ENCODE peak calls at places on chromosomes 5 and 9, in seven cellular contexts. V is RWPE1, F is AG10803, Z is astrocyte of the spinal cord, T is GM06990, Q is psoas muscle, D is nephron progenitor cell. Y is an unnamed sample.

GRCh38 chr5:1479066-1479465 is 33.8 kb upstream of the SLC6A3 start:
- DNase-seq in Z (no peak), D (no peak), F (no peak), Q (peak), T (no peak), V (no peak), Y (no peak)

GRCh38 chr5:156121234-156121633 is 205.7 kb upstream of the SGCD start:
- DNase-seq in Q (no peak), F (peak), V (no peak), T (no peak), D (no peak), Z (peak), Y (no peak)

GRCh38 chr9:8338249-8338721 is 538.7 kb upstream of the DMAC1 start:
- DNase-seq in F (no peak), V (no peak), Q (no peak), D (no peak), Z (peak), T (no peak), Y (no peak)

GRCh38 chr5:142295084-142295758 is 29.6 kb downstream of the SPRY4 start:
- DNase-seq in D (peak), T (no peak), F (no peak), V (no peak), Q (no peak), Z (peak), Y (no peak)

GRCh38 chr9:128420060-128420650 is 502 bp upstream of the CERCAM start:
- DNase-seq in Z (peak), D (peak), T (peak), V (peak), Q (peak), F (peak), Y (no peak)

GRCh38 chr5:98301567-98301966 is 471.9 kb upstream of the RGMB start:
- DNase-seq in Z (no peak), V (no peak), Q (no peak), F (peak), D (no peak), T (no peak), Y (no peak)

GRCh38 chr9:116187570-116188170 is 34.1 kb downstream of the PAPPA start:
- DNase-seq in T (peak), V (no peak), D (no peak), Z (no peak), F (no peak), Q (no peak), Y (no peak)

GRCh38 chr9:21110708-21111576 is 30.7 kb downstream of the IFNW1 start:
- DNase-seq in T (peak), F (peak), Q (no peak), Z (peak), D (peak), V (peak), Y (no peak)

GRCh38 chr5:1523793-1524480 is at the start of gene LPCAT1:
- DNase-seq in D (peak), F (peak), V (peak), Z (peak), Q (peak), T (peak), Y (peak)

DNA sequence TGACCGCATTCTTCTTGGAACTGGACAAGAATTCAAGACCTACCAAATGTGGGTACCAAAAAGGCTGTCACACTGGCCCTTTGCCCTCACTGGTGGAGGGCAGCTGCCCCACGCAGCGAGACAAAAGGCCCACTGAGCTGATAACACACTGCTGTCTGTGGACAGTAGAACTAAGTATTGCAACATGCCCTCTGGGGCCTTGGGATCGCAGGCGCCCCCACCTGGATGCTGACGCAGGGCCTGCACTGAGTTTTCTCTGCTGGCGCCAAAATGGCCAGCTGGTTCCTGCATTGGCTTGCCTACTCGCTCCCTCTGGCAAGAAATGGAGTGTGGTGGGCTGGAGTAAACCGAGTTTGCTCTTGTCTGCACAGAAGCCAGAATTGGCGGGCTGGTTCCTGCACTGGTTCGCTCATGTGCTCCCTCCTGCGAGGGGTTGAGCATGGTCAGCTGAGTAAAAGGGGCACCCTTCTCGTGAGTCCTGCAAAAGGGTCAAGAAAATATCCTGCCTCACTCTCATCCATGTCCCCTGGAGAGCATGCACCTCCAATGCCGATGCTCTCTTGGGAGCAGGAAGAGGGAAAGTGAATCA is 55.7 kb downstream of the NXNL2 start:
- DNase-seq in D (no peak), F (no peak), V (no peak), Q (no peak), T (no peak), Z (no peak), Y (no peak)
- TF ChIP-seq CTCF in D (no peak), F (peak), V (no peak), Q (no peak), T (peak), Z (peak), Y (no peak)

GRCh38 chr5:102583663-102584062 is 84.9 kb upstream of the SLCO6A1 start:
- DNase-seq in T (no peak), Z (peak), V (peak), Q (no peak), F (peak), D (no peak), Y (no peak)
- TF ChIP-seq CTCF in T (peak), Z (no peak), V (peak), Q (peak), F (peak), D (peak), Y (peak)

GRCh38 chr5:10233011-10233410 is 16.7 kb downstream of the ATPSCKMT start:
- DNase-seq in T (no peak), Z (no peak), F (no peak), V (no peak), D (no peak), Q (no peak), Y (no peak)

GRCh38 chr5:10232386-10232785 is 17.3 kb downstream of the ATPSCKMT start:
- DNase-seq in V (no peak), Z (no peak), D (no peak), F (no peak), T (no peak), Q (no peak), Y (no peak)

GRCh38 chr5:10228288-10228687 is 21.4 kb downstream of the ATPSCKMT start:
- DNase-seq in D (no peak), T (no peak), F (no peak), Q (no peak), Z (no peak), V (no peak), Y (no peak)

GRCh38 chr5:10227396-10227795 is 22.3 kb downstream of the ATPSCKMT start:
- DNase-seq in F (peak), T (no peak), V (no peak), D (no peak), Z (peak), Q (no peak), Y (no peak)

GRCh38 chr5:10229306-10230048 is 20.2 kb downstream of the ATPSCKMT start:
- DNase-seq in V (no peak), F (peak), D (no peak), Z (peak), Q (no peak), T (no peak), Y (no peak)
- TF ChIP-seq CTCF in V (no peak), F (peak), D (no peak), Z (peak), Q (no peak), T (no peak), Y (no peak)

DNA sequence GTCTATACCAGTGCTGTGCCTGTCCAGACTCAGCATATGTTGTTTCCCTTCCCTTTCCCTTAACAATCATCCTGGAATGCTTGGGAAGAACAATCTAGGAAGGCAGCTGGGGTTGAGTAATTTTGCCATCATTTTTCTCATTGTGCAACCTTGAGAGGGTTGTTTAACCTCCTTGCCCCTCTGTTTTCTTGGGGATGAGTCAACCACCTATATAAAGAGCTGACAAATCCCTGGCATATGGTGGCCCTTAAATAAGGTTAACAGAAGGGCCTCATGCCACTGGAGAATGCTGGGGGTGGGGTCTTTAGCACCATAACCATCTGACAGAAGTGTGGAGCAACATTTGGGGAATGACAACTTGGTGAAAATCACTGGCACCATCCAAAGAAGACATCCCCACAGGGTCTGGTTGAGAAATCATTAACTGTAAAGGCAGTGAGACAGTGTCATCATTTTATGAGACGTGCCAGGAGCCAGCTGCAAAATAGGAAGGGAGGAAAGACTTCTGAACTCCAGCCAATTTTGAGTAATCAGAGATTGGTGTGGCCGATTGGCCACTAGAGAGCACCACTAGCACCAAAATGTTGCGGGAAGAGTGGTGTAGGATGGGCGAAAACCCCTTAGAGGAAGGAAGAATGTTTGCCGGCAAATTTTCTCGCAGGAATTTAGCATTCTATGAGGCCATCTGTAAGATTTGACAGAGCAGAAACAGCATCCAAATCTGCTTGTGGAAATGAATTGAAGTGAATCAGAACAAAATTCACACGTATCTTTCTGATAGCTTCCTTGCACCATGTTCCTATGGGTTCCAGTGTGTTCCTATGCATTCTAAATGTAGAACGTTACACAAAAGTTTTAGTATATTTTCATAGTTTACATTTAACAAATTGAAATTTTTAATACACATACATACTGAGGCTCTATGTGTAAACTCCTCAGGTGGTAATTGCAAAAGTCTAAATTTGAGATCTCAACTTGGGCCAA is 113.8 kb downstream of the MSX2 start:
- DNase-seq in V (peak), F (peak), T (no peak), Q (peak), D (no peak), Z (peak), Y (no peak)
- TF ChIP-seq CTCF in V (no peak), F (peak), T (no peak), Q (peak), D (peak), Z (no peak), Y (no peak)

GRCh38 chr5:75040973-75041372 is 11.4 kb downstream of the GCNT4 start:
- DNase-seq in T (no peak), F (peak), V (no peak), Z (no peak), D (no peak), Q (no peak), Y (no peak)

GRCh38 chr5:75034137-75034739 is 18.1 kb downstream of the GCNT4 start:
- DNase-seq in D (no peak), Z (no peak), Q (no peak), V (no peak), T (no peak), F (no peak), Y (no peak)

GRCh38 chr5:75042511-75042910 is 9.8 kb downstream of the GCNT4 start:
- DNase-seq in Q (no peak), D (no peak), V (no peak), F (no peak), T (no peak), Z (peak), Y (no peak)

GRCh38 chr5:75031366-75031765 is 21.0 kb downstream of the GCNT4 start:
- DNase-seq in T (no peak), Z (no peak), V (no peak), D (no peak), F (no peak), Q (no peak), Y (no peak)

DNA sequence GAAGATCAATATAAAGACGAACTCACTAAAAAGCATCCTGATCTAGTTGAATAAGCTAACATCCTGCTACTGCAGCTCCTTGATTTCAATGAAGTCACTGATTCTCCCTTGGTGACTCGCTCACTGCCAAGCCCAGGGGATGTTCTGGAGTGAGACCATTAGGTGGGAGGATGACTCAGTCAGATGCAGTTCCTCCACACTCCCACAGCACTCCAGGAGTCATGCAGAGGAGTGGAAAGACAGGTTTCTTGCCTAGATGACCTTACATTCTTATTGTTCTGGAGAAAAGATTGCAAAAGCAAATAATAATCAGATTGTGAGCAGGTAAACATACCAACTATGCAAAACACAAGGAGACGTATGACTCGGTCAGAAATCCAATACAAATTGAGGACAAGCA is 15.3 kb downstream of the GCNT4 start:
- DNase-seq in F (peak), T (no peak), D (no peak), Z (peak), V (peak), Q (no peak), Y (no peak)
- TF ChIP-seq CTCF in F (no peak), T (no peak), D (no peak), Z (no peak), V (no peak), Q (no peak), Y (no peak)

GRCh38 chr5:127909078-127909477 is 174.5 kb upstream of the SLC12A2 start:
- DNase-seq in Z (peak), Q (no peak), V (peak), F (peak), T (no peak), D (peak), Y (no peak)
- TF ChIP-seq CTCF in Z (peak), Q (peak), V (peak), F (peak), T (peak), D (peak), Y (no peak)

DNA sequence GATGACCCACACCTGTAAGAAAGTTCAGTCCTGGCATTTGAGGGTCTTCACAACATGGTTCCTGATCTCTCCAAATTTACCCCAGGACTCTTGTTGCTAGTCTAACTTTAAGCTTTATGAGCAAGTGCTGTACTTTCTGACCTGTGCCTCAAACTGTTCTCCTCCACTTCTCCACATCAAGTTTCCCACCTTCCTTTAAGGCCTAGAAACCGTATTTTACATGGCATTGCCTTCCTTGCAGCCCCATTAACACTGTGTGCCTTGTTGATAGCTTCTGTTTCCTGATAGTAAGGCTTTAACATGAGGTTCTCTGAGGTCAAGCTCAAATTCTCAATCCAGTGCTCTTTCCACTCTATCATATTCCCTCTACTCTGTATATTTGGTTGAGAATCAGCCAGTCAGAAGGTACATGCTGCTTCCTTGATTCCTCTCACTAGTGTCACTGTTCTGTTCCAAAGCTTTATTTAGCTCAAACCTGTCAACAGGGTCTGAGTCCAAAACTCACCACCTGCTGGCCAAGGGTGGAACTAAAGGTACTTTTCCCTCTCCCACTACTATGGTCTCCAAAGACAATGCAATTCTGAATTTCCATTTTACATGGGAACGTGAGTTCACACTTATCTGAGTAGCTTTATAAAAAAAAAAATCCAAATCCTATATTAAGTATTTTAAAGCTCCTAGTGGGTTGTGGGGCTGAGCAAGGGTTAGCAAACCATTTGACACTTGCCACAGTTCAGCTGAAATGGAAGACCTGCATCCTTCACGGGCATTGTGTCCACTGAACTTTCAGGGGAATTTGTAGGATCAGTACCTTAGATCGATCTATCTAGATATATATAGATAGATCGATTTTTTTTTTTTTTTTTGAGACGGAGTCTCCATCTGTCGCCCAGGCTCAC is 21.1 kb downstream of the VCP start:
- DNase-seq in D (peak), V (peak), Q (peak), F (peak), T (no peak), Z (peak), Y (no peak)
- TF ChIP-seq CTCF in D (peak), V (peak), Q (peak), F (peak), T (peak), Z (peak), Y (peak)

GRCh38 chr5:147578228-147579024 is 68.6 kb upstream of the DPYSL3 start:
- DNase-seq in D (peak), Z (peak), V (peak), T (no peak), F (peak), Q (no peak), Y (no peak)
- TF ChIP-seq CTCF in D (peak), Z (peak), V (peak), T (peak), F (peak), Q (peak), Y (peak)